ENCODE peak calls at places on chromosomes 4 and X, in six cellular contexts. S is nephron progenitor cell, B is transverse colon, L is WTC11, N is fibroblast of pulmonary artery, J is cardiac fibroblast. Q is an unnamed sample.

GRCh38 chrX:24334473-24334872 is 20.6 kb upstream of the SUPT20HL2 start:
- DNase-seq in S (no peak), B (no peak), L (no peak), N (no peak), J (no peak), Q (no peak)

GRCh38 chrX:124289443-124289842 is 43.0 kb upstream of the TEX13D start:
- DNase-seq in S (no peak), B (no peak), L (no peak), N (no peak), J (no peak), Q (no peak)

GRCh38 chr4:13678186-13678924 is 50.8 kb upstream of the BOD1L1 start:
- DNase-seq in S (no peak), B (no peak), L (no peak), N (no peak), J (peak; percentile 13), Q (no peak)

GRCh38 chrX:154603438-154604430 is 15.3 kb downstream of the CTAG1B start:
- DNase-seq in S (no peak), B (no peak), L (no peak), N (peak; percentile 56), J (peak; percentile 68), Q (no peak)

GRCh38 chrX:140057001-140057411 is 91.7 kb upstream of the CXorf66 start:
- DNase-seq in S (peak; percentile 88), B (peak; percentile 67), L (peak; percentile 79), N (peak; percentile 74), J (peak; percentile 76), Q (peak; percentile 59)

GRCh38 chr4:172628263-172628662 is 540.3 kb upstream of the GALNT7 start:
- DNase-seq in S (no peak), B (no peak), L (no peak), N (no peak), J (no peak), Q (no peak)

GRCh38 chrX:71846429-71846828 is 64.2 kb upstream of the NHSL2 start:
- DNase-seq in S (no peak), B (no peak), L (no peak), N (peak; percentile 9), J (no peak), Q (peak; percentile 16)

GRCh38 chr4:1777822-1778641 is 15.1 kb upstream of the FGFR3 start:
- DNase-seq in S (peak; percentile 81), B (no peak), L (peak; percentile 91), N (peak; percentile 20), J (peak; percentile 21), Q (peak; percentile 3)

GRCh38 chr4:26839534-26839951 is 21.1 kb upstream of the STIM2 start:
- DNase-seq in S (no peak), B (no peak), L (no peak), N (peak; percentile 26), J (peak; percentile 42), Q (no peak)

GRCh38 chrX:120365320-120365719 is 3.4 kb downstream of the ATP1B4 start:
- DNase-seq in S (peak; percentile 33), B (peak; percentile 38), L (peak; percentile 74), N (peak; percentile 11), J (peak; percentile 11), Q (no peak)

GRCh38 chr4:142475663-142476062 is 370.4 kb downstream of the INPP4B start:
- DNase-seq in S (no peak), B (no peak), L (no peak), N (peak; percentile 34), J (no peak), Q (no peak)

GRCh38 chr4:114729339-114729738 is 130.7 kb downstream of the UGT8 start:
- DNase-seq in S (no peak), B (no peak), L (peak; percentile 19), N (no peak), J (no peak), Q (no peak)

GRCh38 chr4:185139736-185140135 is 3.3 kb upstream of the SLC25A4 start:
- DNase-seq in S (no peak), B (no peak), L (no peak), N (no peak), J (no peak), Q (no peak)

GRCh38 chr4:127251423-127251822 is 381.3 kb upstream of the INTU start:
- DNase-seq in S (no peak), B (no peak), L (no peak), N (peak; percentile 34), J (peak; percentile 7), Q (no peak)

GRCh38 chrX:97026406-97026805 is 142.7 kb downstream of the RPA4 start:
- DNase-seq in S (no peak), B (no peak), L (no peak), N (peak; percentile 44), J (peak; percentile 36), Q (no peak)

GRCh38 chr4:3747582-3747906 is 18.6 kb upstream of the ADRA2C start:
- DNase-seq in S (peak; percentile 73), B (no peak), L (peak; percentile 87), N (no peak), J (no peak), Q (no peak)

GRCh38 chr4:4248885-4249203 is 821 bp upstream of the TMEM128 start:
- DNase-seq in S (no peak), B (no peak), L (no peak), N (no peak), J (no peak), Q (no peak)

GRCh38 chr4:137705171-137705783 is 173.0 kb upstream of the PCDH18 start:
- DNase-seq in S (no peak), B (no peak), L (no peak), N (peak; percentile 97), J (peak; percentile 96), Q (peak; percentile 49)

GRCh38 chrX:134324359-134324758 is 87.4 kb downstream of the CCDC160 start:
- DNase-seq in S (no peak), B (no peak), L (no peak), N (no peak), J (no peak), Q (no peak)

GRCh38 chr4:121408-122084 is 2.8 kb upstream of the ZNF718 start:
- DNase-seq in S (no peak), B (no peak), L (no peak), N (no peak), J (no peak), Q (no peak)

GRCh38 chr4:142416121-142416520 is 430.0 kb downstream of the INPP4B start:
- DNase-seq in S (no peak), B (no peak), L (no peak), N (peak; percentile 64), J (peak; percentile 40), Q (no peak)

GRCh38 chr4:56909083-56909981 is 1.6 kb downstream of the REST start:
- DNase-seq in S (peak; percentile 60), B (peak; percentile 56), L (peak; percentile 53), N (peak; percentile 60), J (peak; percentile 58), Q (peak; percentile 16)

GRCh38 chr4:64882311-64883086 is 473.2 kb upstream of the TECRL start:
- DNase-seq in S (no peak), B (no peak), L (no peak), N (no peak), J (no peak), Q (no peak)

GRCh38 chrX:134604701-134605271 is 53.5 kb downstream of the PLAC1 start:
- DNase-seq in S (no peak), B (no peak), L (no peak), N (peak; percentile 69), J (peak; percentile 73), Q (no peak)

GRCh38 chr4:69196209-69196965 is 18.2 kb downstream of the UGT2B11 start:
- DNase-seq in S (no peak), B (no peak), L (no peak), N (no peak), J (no peak), Q (no peak)

GRCh38 chr4:57401586-57401985 is 291.4 kb upstream of the IGFBP7 start:
- DNase-seq in S (no peak), B (no peak), L (no peak), N (no peak), J (no peak), Q (no peak)

GRCh38 chr4:54100607-54101189 is 735 bp downstream of the GSX2 start:
- DNase-seq in S (peak; percentile 35), B (no peak), L (no peak), N (no peak), J (no peak), Q (no peak)

GRCh38 chr4:147833254-147833653 is 101.4 kb downstream of the ARHGAP10 start:
- DNase-seq in S (no peak), B (no peak), L (no peak), N (no peak), J (no peak), Q (no peak)

GRCh38 chrX:42289492-42290385 is 366.4 kb upstream of the CASK start:
- DNase-seq in S (no peak), B (no peak), L (no peak), N (no peak), J (no peak), Q (no peak)

GRCh38 chrX:42290608-42291007 is 367.3 kb upstream of the CASK start:
- DNase-seq in S (no peak), B (no peak), L (no peak), N (peak; percentile 4), J (peak; percentile 1), Q (no peak)
- TF ChIP-seq CTCF in S (no peak), B (no peak), L (no peak), N (peak; percentile 18), J (no peak), Q (no peak)

GRCh38 chrX:534804-535203 is 95.8 kb upstream of the SHOX start:
- DNase-seq in S (no peak), B (no peak), L (no peak), N (no peak), J (no peak), Q (no peak)
- TF ChIP-seq CTCF in S (no peak), B (no peak), L (no peak), N (no peak), J (no peak), Q (no peak)

DNA sequence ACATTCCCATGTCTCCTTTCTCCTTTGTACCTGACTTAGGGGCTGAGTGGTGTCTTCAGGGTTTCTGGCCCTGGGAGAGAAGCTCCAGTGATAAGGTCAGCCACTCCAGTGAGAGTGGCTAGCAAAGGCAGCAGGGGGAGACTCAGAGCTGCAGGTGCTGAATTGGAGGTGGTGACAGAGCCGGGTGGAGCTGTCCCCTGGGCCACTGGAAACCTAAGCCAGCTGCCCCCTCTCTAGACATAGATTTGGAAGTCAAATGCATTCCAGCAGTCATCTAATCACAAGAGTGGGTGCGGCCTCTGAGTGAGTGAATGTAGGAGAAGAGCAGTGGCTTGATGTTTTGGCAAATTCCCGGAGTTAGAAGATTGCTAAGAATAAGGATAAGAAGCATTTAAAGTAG is 28.5 kb downstream of the TRIM2 start:
- DNase-seq in S (peak; percentile 26), B (peak; percentile 49), L (peak; percentile 70), N (no peak), J (peak; percentile 48), Q (no peak)
- TF ChIP-seq CTCF in S (peak; percentile 7), B (peak; percentile 31), L (no peak), N (peak; percentile 19), J (peak; percentile 21), Q (peak; percentile 13)

DNA sequence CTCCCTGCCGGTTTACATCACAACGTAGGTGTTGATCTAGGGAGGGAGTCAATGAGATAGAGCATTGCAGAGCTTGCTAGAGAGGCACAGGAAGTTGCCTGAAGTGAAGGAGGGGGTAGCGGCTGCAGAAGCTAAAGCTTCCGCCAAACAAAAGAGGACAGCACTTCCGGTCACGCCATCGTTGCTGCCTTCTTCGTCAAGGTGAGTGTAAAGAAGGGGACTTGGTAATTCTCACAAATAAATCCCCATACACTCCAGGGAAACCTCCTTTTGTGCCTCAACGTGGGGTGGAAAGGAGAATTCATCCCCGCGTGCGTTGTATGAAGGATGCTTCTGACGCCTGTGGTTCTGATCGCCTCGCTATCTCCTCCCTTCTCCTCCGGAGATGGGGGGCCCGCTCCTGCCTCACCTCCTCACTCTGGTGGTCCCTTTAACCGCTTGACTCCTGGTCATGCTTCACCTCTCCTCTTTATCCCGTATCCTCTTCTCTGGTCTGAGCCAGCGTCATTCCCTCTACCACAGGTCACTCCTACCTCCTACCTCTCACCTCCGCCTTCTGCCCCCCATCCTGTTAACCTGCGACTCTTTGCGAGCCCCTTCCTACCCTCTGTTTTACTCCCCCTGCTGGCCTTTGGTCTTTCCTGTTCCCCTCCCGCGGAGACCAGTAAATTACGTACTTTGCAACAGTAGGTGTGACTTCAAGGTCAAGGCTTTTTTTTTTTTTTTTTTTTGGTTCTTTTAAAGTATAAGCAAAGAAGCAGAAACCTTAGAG is 59.9 kb downstream of the GSPT2 start:
- DNase-seq in S (peak; percentile 33), B (peak; percentile 69), L (peak; percentile 59), N (peak; percentile 68), J (peak; percentile 76), Q (peak; percentile 16)
- TF ChIP-seq CTCF in S (no peak), B (peak; percentile 8), L (no peak), N (peak; percentile 9), J (peak; percentile 13), Q (peak; percentile 17)